ENCODE peak calls at places on chromosomes 7 and 10, in seven cellular contexts. Q is ascending aorta, X is pancreas, S is lower lobe of right lung, M is HL-60, O is A549, N is fibroblast of lung. L is an unnamed sample.

GRCh38 chr7:197413-198335 is 5.3 kb downstream of the FAM20C start:
- DNase-seq in M (no peak), O (no peak), S (no peak), X (no peak), N (no peak), Q (no peak), L (no peak)

GRCh38 chr10:105017116-105017515 is 376.0 kb downstream of the SORCS3 start:
- DNase-seq in M (no peak), S (no peak), X (no peak), O (no peak), Q (no peak), N (no peak), L (no peak)

GRCh38 chr10:86944471-86944870 is 12.9 kb downstream of the MMRN2 start:
- DNase-seq in S (no peak), N (peak), Q (no peak), X (no peak), O (no peak), M (no peak), L (no peak)

GRCh38 chr7:149147072-149147729 is at the start of gene ZNF398:
- DNase-seq in Q (no peak), M (peak), X (peak), N (peak), S (peak), O (peak), L (peak)

GRCh38 chr7:73606801-73607691 is 17.3 kb downstream of the MLXIPL start:
- DNase-seq in M (peak), N (peak), S (peak), O (peak), X (peak), Q (no peak), L (peak)

GRCh38 chr10:59361659-59362183 is 628 bp downstream of the FAM13C start:
- DNase-seq in X (no peak), S (no peak), O (no peak), N (no peak), M (no peak), Q (no peak), L (no peak)

GRCh38 chr7:29527709-29528108 is 35.9 kb upstream of the PRR15 start:
- DNase-seq in S (no peak), X (no peak), M (no peak), Q (no peak), N (no peak), O (no peak), L (no peak)

GRCh38 chr7:149414745-149415390 is 46.0 kb downstream of the ZNF777 start:
- DNase-seq in Q (peak), X (no peak), M (no peak), N (peak), O (no peak), S (no peak), L (peak)

GRCh38 chr7:26091933-26092332 is 60.1 kb upstream of the NFE2L3 start:
- DNase-seq in O (peak), Q (no peak), N (peak), M (peak), S (no peak), X (no peak), L (no peak)

GRCh38 chr10:94630017-94630688 is 53.4 kb upstream of the CYP2C18 start:
- DNase-seq in M (no peak), N (peak), S (no peak), Q (no peak), O (peak), X (no peak), L (no peak)

GRCh38 chr10:6218692-6219493 is 16.2 kb downstream of the PFKFB3 start:
- DNase-seq in X (no peak), O (no peak), Q (no peak), S (no peak), N (no peak), M (no peak), L (no peak)

GRCh38 chr10:1255600-1255999 is 199.4 kb downstream of the WDR37 start:
- DNase-seq in N (no peak), S (no peak), Q (no peak), O (no peak), M (no peak), X (no peak), L (no peak)

GRCh38 chr10:93813507-93814465 is 56.0 kb downstream of the LGI1 start:
- DNase-seq in X (peak), M (peak), Q (no peak), N (peak), S (peak), O (peak), L (peak)

GRCh38 chr7:2721842-2722241 is 33.8 kb downstream of the AMZ1 start:
- DNase-seq in S (peak), N (no peak), X (peak), Q (no peak), O (no peak), M (no peak), L (no peak)

GRCh38 chr7:73478549-73478948 is 43.5 kb downstream of the BAZ1B start:
- DNase-seq in M (no peak), Q (no peak), O (no peak), X (no peak), N (no peak), S (no peak), L (no peak)

GRCh38 chr10:79313911-79314439 is 33.3 kb upstream of the PPIF start:
- DNase-seq in Q (no peak), O (no peak), X (no peak), M (no peak), S (peak), N (no peak), L (no peak)

GRCh38 chr7:3206771-3207191 is 94.3 kb upstream of the SDK1 start:
- DNase-seq in Q (no peak), M (no peak), O (no peak), X (no peak), N (no peak), S (no peak), L (no peak)

GRCh38 chr7:79414910-79415309 is 38.6 kb downstream of the MAGI2 start:
- DNase-seq in M (no peak), Q (no peak), X (no peak), S (no peak), O (no peak), N (peak), L (no peak)

GRCh38 chr10:11225935-11226334 is 208.3 kb downstream of the CELF2 start:
- DNase-seq in M (peak), O (no peak), Q (peak), S (peak), X (no peak), N (no peak), L (no peak)

GRCh38 chr10:88769384-88769783 is 9.6 kb downstream of the LIPN start:
- DNase-seq in S (no peak), N (no peak), X (no peak), Q (no peak), M (no peak), O (no peak), L (no peak)

GRCh38 chr7:151858456-151858855 is 18.5 kb downstream of the PRKAG2 start:
- DNase-seq in X (no peak), Q (no peak), S (peak), M (no peak), O (no peak), N (no peak), L (no peak)

GRCh38 chr10:119654540-119654939 is 3.4 kb downstream of the BAG3 start:
- DNase-seq in X (no peak), N (no peak), M (no peak), O (peak), S (peak), Q (no peak), L (no peak)

GRCh38 chr10:129727495-129727894 is 236.6 kb downstream of the EBF3 start:
- DNase-seq in X (peak), M (no peak), Q (no peak), O (no peak), N (no peak), S (no peak), L (no peak)

GRCh38 chr10:93475227-93475626 is 6.9 kb downstream of the MYOF start:
- DNase-seq in S (no peak), X (no peak), Q (no peak), O (no peak), N (no peak), M (no peak), L (no peak)

GRCh38 chr10:124186956-124187355 is 93.6 kb upstream of the CHST15 start:
- DNase-seq in M (no peak), S (no peak), O (no peak), N (no peak), Q (no peak), X (no peak), L (no peak)

GRCh38 chr10:102785818-102786217 is 42.1 kb downstream of the WBP1L start:
- DNase-seq in X (no peak), N (peak), M (peak), S (no peak), Q (no peak), O (no peak), L (peak)

GRCh38 chr7:97499204-97499603 is 232.7 kb upstream of the TAC1 start:
- DNase-seq in M (peak), S (no peak), X (no peak), N (no peak), Q (no peak), O (peak), L (peak)

GRCh38 chr10:19788075-19788686 is 28.1 kb upstream of the PLXDC2 start:
- DNase-seq in N (peak), X (no peak), S (no peak), Q (no peak), O (no peak), M (peak), L (peak)

GRCh38 chr7:3197567-3198212 is 103.4 kb upstream of the SDK1 start:
- DNase-seq in M (no peak), O (no peak), X (no peak), S (no peak), N (no peak), Q (no peak), L (no peak)

GRCh38 chr10:27620425-27621397 is 116.6 kb downstream of the RAB18 start:
- DNase-seq in O (no peak), M (no peak), S (no peak), X (no peak), N (peak), Q (no peak), L (no peak)

GRCh38 chr7:33495207-33495606 is 365.8 kb downstream of the BBS9 start:
- DNase-seq in O (no peak), N (no peak), M (no peak), Q (no peak), X (no peak), S (no peak), L (peak)

GRCh38 chr10:74932648-74933047 is 106.2 kb downstream of the KAT6B start:
- DNase-seq in Q (no peak), S (peak), O (no peak), X (peak), M (no peak), N (no peak), L (peak)

GRCh38 chr10:60942604-60943269 is 1.2 kb downstream of the RHOBTB1 start:
- DNase-seq in Q (no peak), S (peak), X (peak), N (peak), O (no peak), M (peak), L (peak)

GRCh38 chr7:117195361-117195760 is 127.5 kb downstream of the WNT2 start:
- DNase-seq in S (no peak), Q (no peak), O (no peak), N (no peak), M (no peak), X (no peak), L (no peak)

GRCh38 chr7:78345979-78346378 is 547.4 kb downstream of the PHTF2 start:
- DNase-seq in Q (no peak), O (no peak), N (peak), X (no peak), M (no peak), S (peak), L (no peak)

GRCh38 chr7:20393021-20394015 is 62.6 kb downstream of the ITGB8 start:
- DNase-seq in X (no peak), S (no peak), M (no peak), Q (no peak), O (no peak), N (no peak), L (no peak)

DNA sequence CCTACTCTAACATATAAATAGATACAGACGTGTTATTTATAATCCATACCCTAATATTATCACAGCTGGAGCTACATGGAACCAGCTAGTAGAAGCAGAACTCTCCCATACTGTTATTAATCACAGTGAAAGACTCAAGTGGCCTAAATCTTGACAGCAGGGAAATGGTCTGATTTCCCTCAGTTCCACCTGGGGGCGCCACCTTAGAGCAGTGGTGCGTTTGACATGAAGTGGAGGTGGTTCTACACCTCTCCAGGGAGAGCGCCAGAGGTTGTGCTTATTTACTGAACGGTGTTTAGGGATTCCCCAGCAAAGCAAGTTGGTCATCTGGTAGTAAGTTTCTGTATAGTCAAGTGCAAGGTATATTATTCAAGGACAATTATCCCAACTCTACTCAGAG is 17.6 kb downstream of the DNTT start:
- DNase-seq in N (no peak), M (no peak), X (no peak), S (no peak), O (no peak), Q (no peak), L (no peak)
- TF ChIP-seq CTCF in N (no peak), M (no peak), X (no peak), S (no peak), O (no peak), Q (no peak), L (no peak)

GRCh38 chr10:117539903-117540639 is 2.5 kb upstream of the EMX2 start:
- DNase-seq in S (no peak), N (no peak), M (no peak), O (no peak), X (no peak), Q (no peak), L (no peak)

GRCh38 chr10:117542706-117543244 is at the start of gene EMX2:
- DNase-seq in X (no peak), Q (no peak), M (no peak), S (no peak), O (no peak), N (no peak), L (no peak)

GRCh38 chr10:117541909-117542705 is 439 bp upstream of the EMX2 start:
- DNase-seq in O (peak), S (no peak), Q (no peak), M (no peak), N (peak), X (peak), L (no peak)

GRCh38 chr10:117540640-117541404 is 1.7 kb upstream of the EMX2 start:
- DNase-seq in X (no peak), Q (no peak), S (no peak), M (no peak), O (no peak), N (no peak), L (no peak)

GRCh38 chr10:117541405-117541908 is 1.1 kb upstream of the EMX2 start:
- DNase-seq in Q (no peak), O (no peak), X (no peak), M (no peak), S (no peak), N (no peak), L (peak)
- H3K27ac ChIP-seq in Q (no peak), O (no peak), X (no peak), M (no peak), S (no peak), N (no peak), L (no peak)

GRCh38 chr10:90592903-90593302 is 264.9 kb downstream of the HTR7 start:
- DNase-seq in X (no peak), O (peak), S (no peak), N (peak), Q (no peak), M (peak), L (peak)
- TF ChIP-seq CTCF in X (no peak), O (peak), S (peak), N (peak), Q (peak), M (no peak), L (peak)

DNA sequence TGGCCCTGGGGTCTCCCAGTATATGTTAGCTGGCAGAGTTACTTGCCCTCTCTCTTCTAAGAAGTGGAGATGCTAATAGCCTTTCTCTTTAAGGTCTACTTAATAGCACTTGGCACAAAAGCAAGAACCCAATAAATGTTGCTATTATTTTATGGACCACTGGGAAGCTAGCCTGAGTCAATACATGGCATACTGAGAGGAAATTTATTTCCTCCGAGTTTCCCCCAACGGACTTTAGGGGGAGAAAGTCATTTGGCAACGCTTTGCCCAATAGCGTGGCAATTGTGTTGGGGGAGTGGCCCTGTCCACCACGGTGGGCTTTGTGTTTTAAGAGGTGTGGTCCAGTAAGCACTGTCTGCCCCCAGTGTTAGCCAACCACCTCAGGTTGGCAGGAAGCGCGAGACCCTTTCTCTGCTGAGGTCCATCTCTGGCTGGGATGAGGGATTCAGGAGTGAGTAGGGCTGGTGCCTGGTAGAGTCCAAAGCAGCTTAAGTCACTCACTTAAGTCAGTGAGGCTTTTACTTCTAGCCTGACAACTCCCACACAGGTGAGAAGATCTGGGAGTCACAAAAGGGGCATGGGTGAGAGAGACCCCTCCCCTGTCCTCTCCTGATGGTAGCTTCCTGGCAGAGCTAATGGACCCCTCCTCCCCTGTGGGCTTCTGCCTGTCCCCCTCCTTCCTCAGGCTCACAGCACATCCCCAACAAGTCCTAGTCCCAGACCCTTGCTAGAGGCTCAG is 87.6 kb upstream of the SMNDC1 start:
- DNase-seq in S (no peak), O (no peak), Q (no peak), M (no peak), N (no peak), X (no peak), L (no peak)
- H3K27ac ChIP-seq in S (no peak), O (peak), Q (no peak), M (no peak), N (no peak), X (no peak), L (no peak)

GRCh38 chr10:13483951-13484350 is 44.9 kb downstream of the BEND7 start:
- DNase-seq in S (no peak), X (no peak), Q (no peak), N (no peak), O (no peak), M (peak), L (no peak)

GRCh38 chr10:13489035-13489434 is 39.8 kb downstream of the BEND7 start:
- DNase-seq in Q (no peak), O (no peak), M (no peak), N (no peak), S (no peak), X (no peak), L (no peak)

GRCh38 chr10:13483073-13483472 is 45.7 kb downstream of the BEND7 start:
- DNase-seq in M (no peak), N (no peak), X (no peak), Q (no peak), O (no peak), S (no peak), L (no peak)

GRCh38 chr10:13481690-13482089 is 47.1 kb downstream of the BEND7 start:
- DNase-seq in N (no peak), O (no peak), Q (no peak), S (no peak), X (no peak), M (no peak), L (no peak)

GRCh38 chr10:13485623-13486022 is 43.2 kb downstream of the BEND7 start:
- DNase-seq in M (no peak), X (no peak), Q (no peak), O (peak), S (no peak), N (peak), L (no peak)
- TF ChIP-seq CTCF in M (no peak), X (no peak), Q (no peak), O (no peak), S (no peak), N (peak), L (no peak)

GRCh38 chr7:100079024-100079560 is 2.4 kb downstream of the ZNF3 start:
- DNase-seq in X (no peak), M (no peak), S (no peak), N (no peak), Q (no peak), O (no peak), L (no peak)
- H3K27ac ChIP-seq in X (no peak), M (no peak), S (no peak), N (no peak), Q (no peak), O (no peak), L (no peak)

GRCh38 chr7:81256991-81257390 is 338.1 kb upstream of the SEMA3C start:
- DNase-seq in X (no peak), O (no peak), M (no peak), S (no peak), N (peak), Q (no peak), L (no peak)
- TF ChIP-seq CTCF in X (peak), O (peak), M (no peak), S (peak), N (peak), Q (no peak), L (no peak)

L was measured in adrenal gland.